ENCODE peak calls at places on chromosomes 13 and 19, in five cellular contexts. N is progenitor cell of endocrine pancreas; Z is CD8-positive, alpha-beta memory T cell; L is A673; Q is stimulated activated CD4-positive, alpha-beta T cell treated with anti-CD3 and anti-CD28 coated beads, Interleukin-4, amount 100 ng/mL, for 24 hours. T is an unnamed sample.

GRCh38 chr13:26184791-26185250 is 37.3 kb downstream of the RNF6 start:
- DNase-seq in Z (peak; percentile 79), N (peak; percentile 27), Q (peak; percentile 74), L (peak; percentile 79), T (peak; percentile 57)

GRCh38 chr13:21478881-21479808 is 20.0 kb upstream of the ZDHHC20 start:
- DNase-seq in Z (peak; percentile 56), Q (peak; percentile 63), L (peak; percentile 89), N (no peak), T (no peak)

GRCh38 chr19:35501684-35502083 is 11.4 kb upstream of the KRTDAP start:
- DNase-seq in Z (no peak), Q (no peak), N (no peak), L (no peak), T (no peak)

GRCh38 chr19:29520390-29520789 is 5.4 kb upstream of the VSTM2B start:
- DNase-seq in Q (no peak), N (no peak), Z (peak; percentile 9), L (no peak), T (no peak)

GRCh38 chr19:29606420-29606747 is 301 bp downstream of the POP4 start:
- DNase-seq in Z (no peak), Q (no peak), N (no peak), L (no peak), T (no peak)

GRCh38 chr19:49871349-49871985 is 4.1 kb upstream of the PNKP start:
- DNase-seq in L (no peak), Q (no peak), Z (peak; percentile 45), N (no peak), T (no peak)

GRCh38 chr19:50204811-50205675 is 1.6 kb downstream of the MYH14 start:
- DNase-seq in Z (no peak), Q (no peak), N (peak; percentile 93), L (no peak), T (no peak)

GRCh38 chr19:44753932-44754742 is 5.6 kb downstream of the BCL3 start:
- DNase-seq in Z (peak; percentile 69), Q (peak; percentile 73), N (no peak), L (peak; percentile 50), T (peak; percentile 66)

GRCh38 chr19:57512845-57513244 is 13.1 kb downstream of the ZNF773 start:
- DNase-seq in Q (no peak), N (no peak), L (no peak), Z (no peak), T (no peak)

GRCh38 chr19:16067205-16067938 is 8.9 kb upstream of the TPM4 start:
- DNase-seq in L (no peak), Q (no peak), Z (peak; percentile 45), N (no peak), T (no peak)

GRCh38 chr13:80359459-80360297 is 18.8 kb upstream of the SPRY2 start:
- DNase-seq in N (no peak), Q (no peak), Z (no peak), L (peak; percentile 90), T (no peak)

GRCh38 chr19:7617172-7617571 is 12.2 kb downstream of the XAB2 start:
- DNase-seq in L (no peak), Q (no peak), Z (no peak), N (no peak), T (no peak)

GRCh38 chr19:47176627-47177090 is 46.0 kb downstream of the SAE1 start:
- DNase-seq in L (no peak), N (no peak), Z (peak; percentile 54), Q (peak; percentile 53), T (peak; percentile 25)

T was measured in activated T-helper 2 cell treated with anti-CD3 and anti-CD28 coated beads, Interferon-gamma antibody, Interleukin-2, Interleukin-4, amounts not matched to agents 10 μg/mL and 5 μg/mL and 100 μg/mL, durations not matched to agents 14 hours and 24 hours and 36 hours.